ENCODE peak calls at places on chromosomes 7 and 10, in nine cellular contexts. F is GM23248; E is heart left ventricle; M is psoas muscle; O is Peyer's patch; U is transverse colon; H is cardiac muscle cell; Y is CD4-positive, alpha-beta memory T cell; B is MM.1S. Z is an unnamed sample.

GRCh38 chr7:156722427-156722826 is 81.9 kb downstream of the RNF32 start:
- DNase-seq in F (no peak), E (no peak), M (no peak), O (no peak), U (no peak), H (no peak), Y (no peak), B (no peak), Z (no peak)

GRCh38 chr10:103451871-103452713 is at the start of gene CALHM2:
- DNase-seq in F (peak; percentile 84), E (peak; percentile 88), M (peak; percentile 82), O (peak; percentile 82), U (peak; percentile 67), H (peak; percentile 70), Y (peak; percentile 40), B (peak; percentile 57), Z (peak; percentile 57)

GRCh38 chr10:6722616-6723004 is 142.5 kb upstream of the PRKCQ start:
- DNase-seq in F (peak; percentile 68), E (no peak), M (no peak), O (no peak), U (no peak), H (no peak), Y (no peak), B (no peak), Z (no peak)

GRCh38 chr10:53209941-53210611 is 437.5 kb upstream of the MBL2 start:
- DNase-seq in F (peak; percentile 9), E (no peak), M (no peak), O (no peak), U (no peak), H (peak; percentile 37), Y (no peak), B (peak; percentile 30), Z (no peak)

GRCh38 chr7:11341285-11341944 is 367.7 kb downstream of the PHF14 start:
- DNase-seq in F (peak; percentile 39), E (no peak), M (no peak), O (no peak), U (no peak), H (peak; percentile 42), Y (no peak), B (no peak), Z (no peak)

GRCh38 chr7:32501522-32501921 is 6.2 kb downstream of the AVL9 start:
- DNase-seq in F (peak; percentile 81), E (no peak), M (no peak), O (no peak), U (no peak), H (no peak), Y (no peak), B (no peak), Z (no peak)

GRCh38 chr7:7002416-7003062 is 176.5 kb upstream of the CCZ1B start:
- DNase-seq in F (no peak), E (no peak), M (no peak), O (no peak), U (no peak), H (no peak), Y (no peak), B (no peak), Z (no peak)

GRCh38 chr7:2795906-2796305 is 48.2 kb downstream of the GNA12 start:
- DNase-seq in F (no peak), E (no peak), M (no peak), O (no peak), U (no peak), H (no peak), Y (no peak), B (no peak), Z (no peak)

GRCh38 chr10:113235505-113235904 is 285.5 kb downstream of the TCF7L2 start:
- DNase-seq in F (no peak), E (no peak), M (no peak), O (no peak), U (no peak), H (no peak), Y (no peak), B (no peak), Z (no peak)

GRCh38 chr7:127066974-127067373 is 185.8 kb downstream of the GRM8 start:
- DNase-seq in F (no peak), E (no peak), M (no peak), O (no peak), U (peak; percentile 11), H (peak; percentile 25), Y (no peak), B (peak; percentile 43), Z (no peak)

GRCh38 chr10:114932945-114933344 is 5.0 kb upstream of the TRUB1 start:
- DNase-seq in F (no peak), E (no peak), M (no peak), O (no peak), U (no peak), H (no peak), Y (no peak), B (no peak), Z (no peak)

DNA sequence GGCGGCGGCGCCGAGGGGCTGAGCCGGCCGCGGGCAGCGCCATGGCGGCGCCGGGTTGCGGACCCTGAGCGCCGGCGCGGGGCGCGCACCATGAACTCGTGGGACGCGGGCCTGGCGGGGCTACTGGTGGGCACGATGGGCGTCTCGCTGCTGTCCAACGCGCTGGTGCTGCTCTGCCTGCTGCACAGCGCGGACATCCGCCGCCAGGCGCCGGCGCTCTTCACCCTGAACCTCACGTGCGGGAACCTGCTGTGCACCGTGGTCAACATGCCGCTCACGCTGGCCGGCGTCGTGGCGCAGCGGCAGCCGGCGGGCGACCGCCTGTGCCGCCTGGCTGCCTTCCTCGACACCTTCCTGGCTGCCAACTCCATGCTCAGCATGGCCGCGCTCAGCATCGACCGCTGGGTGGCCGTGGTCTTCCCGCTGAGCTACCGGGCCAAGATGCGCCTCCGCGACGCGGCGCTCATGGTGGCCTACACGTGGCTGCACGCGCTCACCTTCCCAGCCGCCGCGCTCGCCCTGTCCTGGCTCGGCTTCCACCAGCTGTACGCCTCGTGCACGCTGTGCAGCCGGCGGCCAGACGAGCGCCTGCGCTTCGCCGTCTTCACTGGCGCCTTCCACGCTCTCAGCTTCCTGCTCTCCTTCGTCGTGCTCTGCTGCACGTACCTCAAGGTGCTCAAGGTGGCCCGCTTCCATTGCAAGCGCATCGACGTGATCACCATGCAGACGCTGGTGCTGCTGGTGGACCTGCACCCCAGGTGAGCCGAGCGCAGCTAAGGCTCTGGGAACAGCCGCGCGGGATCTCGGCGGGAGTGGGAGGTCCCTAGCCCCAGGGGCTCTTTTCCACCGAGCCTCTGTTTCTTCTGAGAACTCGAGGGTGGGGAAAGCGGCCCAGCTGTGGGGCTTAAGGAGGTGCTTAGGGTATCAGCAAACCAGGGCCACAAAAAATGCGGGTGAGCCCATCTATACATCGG is at the start of gene GPR26:
- DNase-seq in F (peak; percentile 57), E (no peak), M (no peak), O (no peak), U (no peak), H (peak; percentile 83), Y (no peak), B (no peak), Z (no peak)
- H3K27me3 ChIP-seq in F (peaks cover 7% of the 10 kb centered on the region), E (peaks cover 49% of the 10 kb centered on the region), M (peaks cover 30% of the 10 kb centered on the region), O (no peaks in the 10 kb centered on the region), U (peaks cover 57% of the 10 kb centered on the region), H (peaks cover 80% of the 10 kb centered on the region), Y (no peaks in the 10 kb centered on the region), B (peaks cover 10% of the 10 kb centered on the region), Z (peaks cover 17% of the 10 kb centered on the region)

GRCh38 chr7:106678795-106679152 is 17.8 kb upstream of the CCDC71L start:
- DNase-seq in F (no peak), E (peak; percentile 29), M (no peak), O (no peak), U (no peak), H (no peak), Y (no peak), B (no peak), Z (no peak)

GRCh38 chr7:106679153-106679931 is 18.4 kb upstream of the CCDC71L start:
- DNase-seq in F (peak; percentile 63), E (no peak), M (no peak), O (no peak), U (no peak), H (peak; percentile 13), Y (no peak), B (no peak), Z (peak; percentile 36)

GRCh38 chr7:106683941-106684340 is 23.0 kb upstream of the CCDC71L start:
- DNase-seq in F (no peak), E (no peak), M (no peak), O (no peak), U (no peak), H (no peak), Y (no peak), B (no peak), Z (no peak)

DNA sequence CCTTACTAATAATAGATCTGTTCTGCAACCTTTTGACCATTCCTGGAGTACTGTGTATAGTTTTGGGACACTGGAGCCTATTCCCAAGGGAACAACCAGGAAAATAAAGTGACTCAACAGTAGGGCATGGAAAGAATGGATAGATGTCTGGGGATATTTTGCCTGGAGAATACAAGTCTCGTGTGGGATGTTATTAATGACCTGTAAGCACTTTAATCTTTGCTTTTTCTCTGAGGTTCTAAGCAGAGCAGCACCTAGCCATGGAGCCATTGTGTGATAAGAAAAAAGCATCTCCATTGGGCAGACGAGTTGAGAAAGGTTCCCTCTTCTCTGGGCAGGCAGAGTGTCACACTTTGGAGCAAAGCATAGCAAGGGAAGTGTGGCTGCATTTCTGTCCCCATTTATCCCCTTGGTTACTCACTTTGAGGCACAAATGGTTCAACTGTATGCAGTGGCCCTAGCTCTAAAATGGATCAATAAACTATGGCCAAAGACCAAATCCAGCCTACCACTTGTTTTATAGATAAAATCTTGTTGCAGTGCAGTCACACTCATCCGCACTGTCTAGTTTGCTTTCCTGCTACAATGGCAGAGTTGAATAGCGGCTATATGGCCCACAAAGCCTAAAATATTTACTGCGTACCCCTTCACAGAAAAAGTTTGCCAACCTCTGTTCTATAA is 21.0 kb upstream of the CCDC71L start:
- DNase-seq in F (peak; percentile 55), E (no peak), M (no peak), O (no peak), U (no peak), H (no peak), Y (no peak), B (no peak), Z (no peak)
- H3K27ac ChIP-seq in F (no peak overlapping the region), E (no peak overlapping the region), M (no peak overlapping the region), O (no peak overlapping the region), U (no peak overlapping the region), H (no peak overlapping the region), Y (no peak overlapping the region), B (no peak overlapping the region), Z (no peak overlapping the region)

DNA sequence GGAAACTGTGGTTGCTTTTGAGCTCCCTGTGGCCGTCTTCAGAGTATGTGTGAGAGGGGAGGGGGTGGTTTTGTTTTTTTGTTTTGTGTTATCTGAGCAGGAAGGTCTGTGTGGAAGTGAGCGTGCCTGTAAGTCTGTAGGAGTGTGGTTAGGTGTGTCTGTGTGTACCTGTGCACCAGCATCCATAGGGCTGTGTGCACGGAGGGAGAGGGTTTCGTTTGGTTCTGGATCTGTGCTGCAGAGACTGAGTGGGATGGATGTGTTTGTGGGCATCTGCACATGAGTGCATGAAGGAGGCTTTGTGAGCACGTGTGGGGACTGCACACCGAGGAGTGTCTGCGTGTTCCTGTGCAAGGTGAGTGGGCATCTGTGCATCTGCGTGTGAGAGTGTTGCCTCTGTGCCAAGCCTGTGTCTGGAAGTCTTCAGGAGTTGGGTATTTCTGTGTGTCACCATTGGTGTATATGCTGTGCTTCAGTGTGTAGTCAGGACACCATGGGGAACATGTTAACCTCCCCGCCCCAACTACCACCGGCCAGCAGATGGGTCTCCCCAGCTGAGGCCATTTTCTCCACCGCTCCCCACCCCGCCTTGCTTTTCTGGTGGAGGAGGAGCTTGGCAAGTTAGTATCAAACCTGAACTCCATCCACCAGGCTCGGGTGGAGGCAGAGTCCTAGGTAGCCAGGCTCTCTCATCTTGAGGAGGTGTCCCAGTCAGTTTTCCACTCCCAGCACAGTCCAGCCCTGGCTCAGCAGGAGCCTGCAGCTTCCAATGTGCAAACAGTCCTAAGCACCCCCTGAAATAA is 7.1 kb upstream of the TLX1 start:
- DNase-seq in F (no peak), E (no peak), M (peak; percentile 39), O (no peak), U (no peak), H (no peak), Y (no peak), B (no peak), Z (no peak)
- H3K27me3 ChIP-seq in F (peaks cover 93% of the 10 kb centered on the region), E (peaks cover 98% of the 10 kb centered on the region), M (peaks cover 97% of the 10 kb centered on the region), O (no peaks in the 10 kb centered on the region), U (peaks cover 93% of the 10 kb centered on the region), H (peaks cover 100% of the 10 kb centered on the region), Y (peaks cover 46% of the 10 kb centered on the region), B (peaks cover 75% of the 10 kb centered on the region), Z (no peaks in the 10 kb centered on the region)

GRCh38 chr7:151462306-151462779 is 22.4 kb upstream of the CRYGN start:
- DNase-seq in F (no peak), E (no peak), M (no peak), O (no peak), U (no peak), H (no peak), Y (no peak), B (no peak), Z (no peak)
- H3K27ac ChIP-seq in F (no peak overlapping the region), E (no peak overlapping the region), M (peak overlapping the region; percentile 91), O (no peak overlapping the region), U (peak overlapping the region; percentile 92), H (no peak overlapping the region), Y (no peak overlapping the region), B (no peak overlapping the region), Z (no peak overlapping the region)